ENCODE peak calls at places on chromosomes 6 and 20, in six cellular contexts. N is pons; D is HT-29; G is choroid plexus epithelial cell; B is activated T-cell treated with anti-CD3 and anti-CD28 coated beads for 1 hour; L is activated T-helper 9 cell treated with anti-CD3 and anti-CD28 coated beads, Interleukin-2, amount 50 U/mL, for 16 hours. Z is an unnamed sample.

GRCh38 chr20:4546342-4546741 is 175.4 kb upstream of the PRND start:
- DNase-seq in L (no peak), G (no peak), N (no peak), B (no peak), D (peak), Z (peak)

GRCh38 chr6:63816979-63817436 is 181.4 kb downstream of the PHF3 start:
- DNase-seq in D (peak), N (peak), L (no peak), G (peak), B (no peak), Z (peak)

GRCh38 chr6:108798672-108799355 is 49.4 kb upstream of the ARMC2 start:
- DNase-seq in D (peak), B (peak), G (peak), L (peak), N (no peak), Z (no peak)

GRCh38 chr6:1390071-1390804 is 862 bp downstream of the FOXF2 start:
- DNase-seq in G (peak), D (no peak), B (no peak), N (no peak), L (no peak), Z (no peak)

GRCh38 chr20:2237059-2237458 is 58.7 kb upstream of the TGM3 start:
- DNase-seq in G (peak), D (peak), B (no peak), L (no peak), N (no peak), Z (peak)

GRCh38 chr20:15584507-15584906 is 988.7 kb downstream of the KIF16B start:
- DNase-seq in D (no peak), L (no peak), G (no peak), N (no peak), B (no peak), Z (peak)

GRCh38 chr6:134317471-134318131 is at the start of gene SGK1:
- DNase-seq in B (peak), D (no peak), L (peak), G (peak), N (peak), Z (peak)

GRCh38 chr20:44324343-44324742 is 12.5 kb upstream of the R3HDML start:
- DNase-seq in B (no peak), G (no peak), D (no peak), L (no peak), N (no peak), Z (peak)

GRCh38 chr6:75449625-75450206 is 43.9 kb downstream of the FILIP1 start:
- DNase-seq in B (no peak), N (no peak), L (no peak), G (peak), D (no peak), Z (no peak)

GRCh38 chr6:54002118-54002517 is 109.1 kb upstream of the MLIP start:
- DNase-seq in N (no peak), L (no peak), D (no peak), G (no peak), B (no peak), Z (no peak)